ENCODE peak calls at places on chromosomes 3 and 15, in eight cellular contexts. X is body of pancreas, R is BE2C, N is endothelial cell of umbilical vein, B is cardiac muscle cell, P is psoas muscle, Z is PC-9, E is brain microvascular endothelial cell. Y is an unnamed sample. For H3K36me3, the result is how much of the 10 kb centered on the place peaks cover.

GRCh38 chr3:46897031-46897430 is 19.5 kb downstream of the PTH1R start:
- DNase-seq in X (no peak), R (no peak), N (no peak), B (no peak), P (peak), Z (no peak), E (no peak), Y (no peak)

GRCh38 chr3:134446800-134447199 is 39.0 kb downstream of the ANAPC13 start:
- DNase-seq in X (no peak), R (no peak), N (peak), B (peak), P (no peak), Z (no peak), E (no peak), Y (no peak)

GRCh38 chr3:169391672-169392071 is 271.8 kb downstream of the MECOM start:
- DNase-seq in X (no peak), R (peak), N (peak), B (no peak), P (no peak), Z (no peak), E (no peak), Y (no peak)

GRCh38 chr3:186108106-186108940 is 566 bp downstream of the ETV5 start:
- DNase-seq in X (peak), R (peak), N (peak), B (peak), P (peak), Z (peak), E (peak), Y (peak)

GRCh38 chr15:34583399-34584320 is at the start of gene GOLGA8B:
- DNase-seq in X (peak), R (peak), N (peak), B (peak), P (peak), Z (peak), E (no peak), Y (peak)

GRCh38 chr15:78950906-78951840 is 6.3 kb upstream of the CTSH start:
- DNase-seq in X (no peak), R (no peak), N (no peak), B (peak), P (no peak), Z (peak), E (no peak), Y (no peak)

GRCh38 chr15:101307048-101307896 is 12.2 kb upstream of the SNRPA1 start:
- DNase-seq in X (peak), R (no peak), N (no peak), B (no peak), P (no peak), Z (no peak), E (no peak), Y (no peak)

GRCh38 chr3:156323466-156323865 is 203.1 kb downstream of the KCNAB1 start:
- DNase-seq in X (no peak), R (no peak), N (no peak), B (peak), P (no peak), Z (no peak), E (no peak), Y (no peak)

GRCh38 chr3:123576119-123576518 is 8.7 kb downstream of the HACD2 start:
- DNase-seq in X (no peak), R (no peak), N (peak), B (peak), P (no peak), Z (no peak), E (no peak), Y (no peak)

GRCh38 chr3:37148208-37148607 is 26.2 kb downstream of the LRRFIP2 start:
- DNase-seq in X (no peak), R (no peak), N (no peak), B (no peak), P (no peak), Z (no peak), E (no peak), Y (no peak)

GRCh38 chr3:139630532-139630931 is 47.2 kb downstream of the NMNAT3 start:
- DNase-seq in X (no peak), R (no peak), N (no peak), B (no peak), P (no peak), Z (no peak), E (no peak), Y (peak)

GRCh38 chr15:94494732-94495131 is 263.4 kb downstream of the MCTP2 start:
- DNase-seq in X (no peak), R (no peak), N (no peak), B (no peak), P (no peak), Z (no peak), E (no peak), Y (no peak)

GRCh38 chr3:197667968-197668367 is 68.7 kb downstream of the RUBCN start:
- DNase-seq in X (peak), R (no peak), N (no peak), B (no peak), P (no peak), Z (peak), E (no peak), Y (no peak)

GRCh38 chr3:141484701-141485287 is 2.0 kb upstream of the RASA2 start:
- DNase-seq in X (no peak), R (no peak), N (no peak), B (no peak), P (no peak), Z (no peak), E (no peak), Y (no peak)

GRCh38 chr3:166405465-166405864 is 568.2 kb upstream of the BCHE start:
- DNase-seq in X (no peak), R (no peak), N (no peak), B (no peak), P (no peak), Z (no peak), E (no peak), Y (no peak)

GRCh38 chr3:68972358-68972979 is 40.1 kb upstream of the TAFA4 start:
- DNase-seq in X (peak), R (peak), N (peak), B (peak), P (no peak), Z (no peak), E (peak), Y (peak)

GRCh38 chr3:188855690-188856089 is 316.1 kb upstream of the TPRG1 start:
- DNase-seq in X (no peak), R (no peak), N (no peak), B (no peak), P (no peak), Z (no peak), E (no peak), Y (no peak)

GRCh38 chr15:29670945-29671307 is 151.3 kb downstream of the TJP1 start:
- DNase-seq in X (peak), R (no peak), N (peak), B (peak), P (no peak), Z (peak), E (peak), Y (no peak)

GRCh38 chr3:126313580-126314304 is 43.5 kb downstream of the KLF15 start:
- DNase-seq in X (no peak), R (no peak), N (no peak), B (peak), P (no peak), Z (no peak), E (no peak), Y (no peak)

GRCh38 chr3:105022813-105023212 is 343.9 kb upstream of the ALCAM start:
- DNase-seq in X (no peak), R (no peak), N (no peak), B (no peak), P (no peak), Z (no peak), E (no peak), Y (no peak)

GRCh38 chr3:182397164-182397563 is 396.1 kb upstream of the ATP11B start:
- DNase-seq in X (no peak), R (no peak), N (no peak), B (no peak), P (no peak), Z (no peak), E (no peak), Y (no peak)

GRCh38 chr15:71011503-71012155 is 103.6 kb upstream of the THSD4 start:
- DNase-seq in X (no peak), R (no peak), N (peak), B (peak), P (no peak), Z (no peak), E (peak), Y (peak)

GRCh38 chr3:111069974-111070751 is 1.5 kb upstream of the NECTIN3 start:
- DNase-seq in X (peak), R (no peak), N (no peak), B (peak), P (peak), Z (no peak), E (no peak), Y (peak)

GRCh38 chr15:44347495-44347894 is 59.0 kb downstream of the GOLM2 start:
- DNase-seq in X (no peak), R (no peak), N (no peak), B (no peak), P (no peak), Z (no peak), E (no peak), Y (no peak)

GRCh38 chr15:73818308-73818985 is 54.9 kb upstream of the TBC1D21 start:
- DNase-seq in X (no peak), R (peak), N (no peak), B (no peak), P (no peak), Z (no peak), E (no peak), Y (no peak)

GRCh38 chr15:27701014-27701413 is 398.1 kb downstream of the OCA2 start:
- DNase-seq in X (no peak), R (no peak), N (no peak), B (no peak), P (no peak), Z (no peak), E (no peak), Y (no peak)

DNA sequence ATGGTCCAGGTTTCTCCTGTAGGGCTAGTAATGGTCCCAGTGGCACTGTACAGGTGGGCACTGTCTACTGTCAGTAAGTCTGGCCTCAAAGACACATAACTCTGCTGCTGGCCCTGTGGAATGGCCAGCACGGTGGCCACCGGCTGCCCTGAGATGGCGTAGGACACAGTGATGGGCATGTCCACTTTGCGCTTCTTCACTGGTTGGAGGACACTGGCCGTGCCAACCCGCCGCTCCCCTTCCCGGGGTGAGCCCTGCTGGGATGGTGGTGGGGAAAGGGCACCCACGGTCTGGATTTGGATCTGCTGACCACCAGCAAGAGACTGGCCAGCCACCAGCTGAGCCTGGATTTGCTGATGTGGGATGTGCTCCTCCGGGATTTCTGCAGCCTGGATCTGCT is 28.1 kb upstream of the IMPDH2 start:
- DNase-seq in X (no peak), R (no peak), N (no peak), B (no peak), P (no peak), Z (no peak), E (no peak), Y (no peak)
- H3K36me3 ChIP-seq in X (under half), R (under half), N (under half), B (under half), P (under half), Z (under half), E (under half), Y (under half)

GRCh38 chr15:82831894-82832600 is 22.6 kb downstream of the WHAMM start:
- DNase-seq in X (no peak), R (no peak), N (no peak), B (no peak), P (no peak), Z (no peak), E (no peak), Y (no peak)

GRCh38 chr15:82833283-82833682 is 23.9 kb downstream of the WHAMM start:
- DNase-seq in X (no peak), R (no peak), N (no peak), B (no peak), P (no peak), Z (no peak), E (no peak), Y (no peak)

GRCh38 chr15:82830427-82831173 is 21.2 kb downstream of the WHAMM start:
- DNase-seq in X (no peak), R (no peak), N (no peak), B (no peak), P (no peak), Z (no peak), E (no peak), Y (no peak)

GRCh38 chr15:82835391-82835917 is 26.0 kb downstream of the WHAMM start:
- DNase-seq in X (no peak), R (no peak), N (no peak), B (no peak), P (no peak), Z (no peak), E (no peak), Y (no peak)

GRCh38 chr15:82832601-82833209 is 23.3 kb downstream of the WHAMM start:
- DNase-seq in X (no peak), R (no peak), N (peak), B (peak), P (no peak), Z (peak), E (peak), Y (no peak)
- TF ChIP-seq CTCF in X (no peak), R (no peak), N (no peak), B (no peak), P (peak), Z (no peak), E (peak), Y (no peak)

DNA sequence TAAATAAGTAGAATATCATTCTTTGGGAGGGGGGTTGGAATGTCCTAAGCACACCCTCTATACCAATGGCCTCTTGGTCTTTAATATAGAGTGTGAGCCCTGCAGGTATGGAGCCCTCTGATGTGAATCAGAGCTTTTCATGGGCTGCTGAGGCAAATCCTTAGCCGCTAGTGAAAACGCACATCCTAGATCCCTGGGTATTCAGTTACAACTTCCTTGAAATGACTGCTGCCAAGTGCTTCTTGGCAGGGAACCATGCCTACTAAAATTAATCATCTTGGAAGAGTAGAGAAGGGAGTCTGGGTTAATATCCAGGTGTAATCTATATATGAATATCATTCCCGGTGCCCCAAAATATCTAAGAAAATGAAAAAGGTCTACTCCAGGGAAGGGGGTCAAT is 109.1 kb downstream of the POLQ start:
- DNase-seq in X (no peak), R (no peak), N (peak), B (no peak), P (no peak), Z (no peak), E (no peak), Y (no peak)
- H3K36me3 ChIP-seq in X (under half), R (under half), N (under half), B (under half), P (under half), Z (under half), E (under half), Y (under half)

GRCh38 chr3:143478124-143478693 is 358.6 kb downstream of the CHST2 start:
- DNase-seq in X (no peak), R (no peak), N (no peak), B (no peak), P (no peak), Z (no peak), E (no peak), Y (peak)
- TF ChIP-seq CTCF in X (no peak), R (no peak), N (no peak), B (no peak), P (no peak), Z (no peak), E (no peak), Y (no peak)

GRCh38 chr3:128052831-128053419 is 688 bp downstream of the SEC61A1 start:
- DNase-seq in X (no peak), R (no peak), N (peak), B (no peak), P (peak), Z (no peak), E (no peak), Y (no peak)

GRCh38 chr3:128053614-128054013 is 1.4 kb downstream of the SEC61A1 start:
- DNase-seq in X (no peak), R (no peak), N (peak), B (no peak), P (no peak), Z (no peak), E (no peak), Y (no peak)

GRCh38 chr3:128056258-128056657 is 4.0 kb downstream of the SEC61A1 start:
- DNase-seq in X (no peak), R (no peak), N (no peak), B (no peak), P (no peak), Z (no peak), E (no peak), Y (no peak)

GRCh38 chr3:128051837-128052766 is at the start of gene SEC61A1:
- DNase-seq in X (peak), R (peak), N (peak), B (peak), P (peak), Z (peak), E (peak), Y (peak)

DNA sequence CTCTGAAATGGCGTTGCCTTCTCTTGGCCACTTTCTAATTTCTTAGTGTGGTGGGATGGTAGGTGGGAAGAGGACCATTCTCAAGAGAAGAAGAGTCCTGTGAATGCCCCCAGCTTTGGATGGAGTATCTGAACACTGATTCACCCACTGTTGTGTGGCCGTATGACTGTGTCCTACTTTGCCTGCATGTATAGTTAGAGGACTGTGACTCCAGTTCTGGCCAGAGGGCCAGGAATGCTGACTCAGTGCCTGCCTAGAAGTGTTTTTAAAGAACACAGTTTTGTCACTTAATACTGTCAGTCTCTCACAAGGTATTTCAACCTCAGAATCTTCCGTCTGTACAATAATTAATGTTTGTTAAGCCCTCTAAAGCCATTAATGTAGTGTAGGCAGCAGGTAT is 2.1 kb downstream of the SEC61A1 start:
- DNase-seq in X (no peak), R (no peak), N (peak), B (peak), P (no peak), Z (no peak), E (peak), Y (no peak)
- H3K36me3 ChIP-seq in X (under half), R (half or more), N (under half), B (under half), P (under half), Z (half or more), E (half or more), Y (under half)

GRCh38 chr15:38708672-38709188 is 144.1 kb upstream of the RASGRP1 start:
- DNase-seq in X (no peak), R (no peak), N (peak), B (no peak), P (no peak), Z (no peak), E (no peak), Y (no peak)

GRCh38 chr15:38709196-38709595 is 144.6 kb upstream of the RASGRP1 start:
- DNase-seq in X (no peak), R (no peak), N (no peak), B (no peak), P (no peak), Z (no peak), E (no peak), Y (no peak)

DNA sequence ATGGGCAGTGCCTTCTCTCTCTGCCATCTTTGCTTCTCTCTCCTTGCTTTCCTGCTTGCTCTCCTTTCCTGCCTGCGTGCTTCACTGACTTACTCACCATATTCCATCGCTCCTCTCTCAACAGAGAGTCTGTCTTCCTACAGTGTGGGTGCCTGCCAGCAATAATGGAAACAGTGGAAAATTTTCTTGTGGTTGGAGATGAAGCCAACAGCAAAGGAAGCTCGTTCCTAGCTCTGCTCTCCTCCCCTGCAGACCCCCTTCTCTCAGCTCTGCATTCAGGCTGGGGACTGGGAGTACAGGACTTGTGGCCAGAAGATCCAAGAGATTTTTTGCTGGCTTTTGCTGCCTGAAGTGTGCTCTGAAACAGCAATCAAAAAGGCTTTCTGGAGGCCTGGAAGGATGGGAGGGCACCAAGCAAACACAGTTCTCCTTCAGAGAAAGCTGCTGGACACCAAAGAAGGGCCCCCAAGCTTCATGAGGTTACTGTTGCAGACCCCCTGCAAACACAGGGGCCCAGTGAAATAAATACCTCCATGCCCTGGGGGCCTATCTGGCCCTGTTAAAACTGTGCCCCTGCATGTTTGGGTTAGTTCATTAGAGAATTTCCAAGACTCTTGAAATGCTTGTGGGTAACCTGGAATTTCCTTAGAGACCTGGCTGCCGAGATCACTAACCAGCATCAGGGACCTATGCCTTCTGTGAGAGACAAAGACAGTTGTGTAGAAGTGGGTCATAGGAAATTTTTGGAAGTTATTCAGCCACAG is 149.9 kb upstream of the RASGRP1 start:
- DNase-seq in X (no peak), R (no peak), N (peak), B (peak), P (no peak), Z (no peak), E (peak), Y (no peak)
- TF ChIP-seq CTCF in X (no peak), R (no peak), N (no peak), B (no peak), P (no peak), Z (no peak), E (no peak), Y (no peak)

DNA sequence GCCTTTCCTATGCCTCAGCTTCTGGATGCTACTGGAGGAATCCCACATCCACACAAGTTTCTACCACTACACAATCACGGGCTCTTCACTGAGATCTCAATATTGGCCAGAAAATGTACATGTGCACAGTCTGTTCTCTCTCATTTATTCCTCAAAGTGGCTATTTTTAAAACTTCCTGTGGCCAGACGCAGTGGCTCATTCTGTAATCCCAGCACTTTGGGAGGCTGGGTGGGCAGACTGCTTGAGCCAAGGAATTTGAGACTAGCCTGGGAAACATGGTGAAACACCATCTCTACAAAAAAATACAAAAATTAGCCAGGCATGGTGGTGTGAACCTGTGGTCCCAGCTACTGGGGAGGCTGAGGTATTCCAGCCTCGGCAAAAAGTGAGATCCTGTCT is 91.4 kb upstream of the PRTG start:
- DNase-seq in X (no peak), R (no peak), N (no peak), B (peak), P (no peak), Z (no peak), E (no peak), Y (no peak)
- H3K36me3 ChIP-seq in X (under half), R (under half), N (under half), B (under half), P (under half), Z (under half), E (under half), Y (under half)